ENCODE peak calls at places on chromosomes 2 and 18, in six cellular contexts. T, Y, K, J, A and F are unnamed samples.

GRCh38 chr2:134402385-134402784 is 148.5 kb downstream of the MGAT5 start:
- DNase-seq in T (no peak), Y (no peak), K (no peak), J (no peak), A (no peak), F (no peak)

GRCh38 chr2:63594622-63595021 is 5.9 kb downstream of the MDH1 start:
- DNase-seq in T (no peak), Y (no peak), K (no peak), J (no peak), A (no peak), F (no peak)

GRCh38 chr2:185291035-185291647 is 447.5 kb upstream of the FSIP2 start:
- DNase-seq in T (peak; percentile 66), Y (peak; percentile 71), K (peak; percentile 80), J (peak; percentile 6), A (no peak), F (no peak)

GRCh38 chr18:69840445-69840844 is 107.2 kb downstream of the CD226 start:
- DNase-seq in T (no peak), Y (no peak), K (no peak), J (no peak), A (no peak), F (no peak)

GRCh38 chr18:51153659-51154371 is 43.7 kb downstream of the MEX3C start:
- DNase-seq in T (no peak), Y (no peak), K (no peak), J (no peak), A (no peak), F (no peak)

GRCh38 chr18:31819106-31819924 is 58.6 kb upstream of the SLC25A52 start:
- DNase-seq in T (no peak), Y (no peak), K (no peak), J (peak; percentile 12), A (no peak), F (no peak)

GRCh38 chr2:6358985-6359384 is 506.7 kb downstream of the CMPK2 start:
- DNase-seq in T (no peak), Y (no peak), K (no peak), J (no peak), A (no peak), F (no peak)

GRCh38 chr2:212428685-212429480 is 109.7 kb downstream of the ERBB4 start:
- DNase-seq in T (no peak), Y (no peak), K (no peak), J (no peak), A (no peak), F (peak; percentile 50)

GRCh38 chr2:225074919-225075681 is 32.8 kb upstream of the DOCK10 start:
- DNase-seq in T (no peak), Y (no peak), K (no peak), J (no peak), A (no peak), F (no peak)

GRCh38 chr2:211114826-211115450 is 558.5 kb downstream of the CPS1 start:
- DNase-seq in T (no peak), Y (no peak), K (no peak), J (no peak), A (no peak), F (no peak)

GRCh38 chr2:64649626-64650025 is 4.1 kb downstream of the SERTAD2 start:
- DNase-seq in T (peak; percentile 67), Y (peak; percentile 45), K (peak; percentile 61), J (peak; percentile 84), A (no peak), F (no peak)

GRCh38 chr2:226758886-226759660 is 40.5 kb downstream of the IRS1 start:
- DNase-seq in T (no peak), Y (no peak), K (no peak), J (no peak), A (no peak), F (no peak)

GRCh38 chr2:163213699-163214098 is 375.1 kb upstream of the KCNH7 start:
- DNase-seq in T (no peak), Y (no peak), K (no peak), J (no peak), A (no peak), F (no peak)

GRCh38 chr2:169361706-169362345 is 508 bp downstream of the LRP2 start:
- DNase-seq in T (peak; percentile 75), Y (no peak), K (peak; percentile 17), J (no peak), A (no peak), F (peak; percentile 31)

GRCh38 chr2:239441724-239442123 is 40.9 kb upstream of the HDAC4 start:
- DNase-seq in T (no peak), Y (no peak), K (no peak), J (no peak), A (no peak), F (no peak)

GRCh38 chr18:48975817-48976649 is 25.3 kb upstream of the SMAD7 start:
- DNase-seq in T (peak; percentile 87), Y (peak; percentile 75), K (peak; percentile 77), J (peak; percentile 62), A (peak; percentile 48), F (no peak)

GRCh38 chr2:15354596-15355359 is 206.4 kb downstream of the NBAS start:
- DNase-seq in T (no peak), Y (no peak), K (no peak), J (no peak), A (no peak), F (no peak)

GRCh38 chr2:191358325-191359025 is 113.3 kb downstream of the MYO1B start:
- DNase-seq in T (no peak), Y (peak; percentile 37), K (peak; percentile 31), J (no peak), A (peak; percentile 46), F (no peak)

GRCh38 chr18:40048253-40048652 is 1906.8 kb upstream of the PIK3C3 start:
- DNase-seq in T (no peak), Y (no peak), K (no peak), J (no peak), A (no peak), F (no peak)

GRCh38 chr18:56740645-56741044 is 89.5 kb downstream of the WDR7 start:
- DNase-seq in T (no peak), Y (no peak), K (no peak), J (no peak), A (no peak), F (no peak)

GRCh38 chr2:238155051-238155760 is 3.6 kb upstream of the ERFE start:
- DNase-seq in T (no peak), Y (no peak), K (no peak), J (no peak), A (no peak), F (no peak)
- H3K27ac ChIP-seq in T (no peak overlapping the region), Y (peak overlapping the region; percentile 44), K (no peak overlapping the region), J (no peak overlapping the region), A (no peak overlapping the region), F (no peak overlapping the region)

DNA sequence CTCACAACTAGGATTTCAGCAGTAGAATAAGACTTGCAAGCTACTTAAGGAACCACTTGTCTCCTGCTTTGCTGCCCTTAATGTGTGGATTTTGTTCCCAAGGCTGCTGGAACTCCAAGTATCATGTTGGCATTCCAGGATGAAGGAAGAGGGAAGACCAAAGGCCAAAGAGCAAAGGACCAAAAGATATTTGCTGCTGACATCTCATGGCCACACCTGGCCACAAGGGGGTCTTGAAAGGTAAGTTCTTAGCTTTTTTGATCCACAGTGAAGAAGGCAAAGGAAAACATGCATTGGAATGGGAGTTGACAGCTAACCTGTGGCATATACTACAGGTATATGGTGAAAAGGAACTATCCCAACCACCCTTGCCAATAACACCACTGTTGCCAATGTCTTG is 3.9 kb upstream of the MATN3 start:
- DNase-seq in T (no peak), Y (no peak), K (no peak), J (no peak), A (no peak), F (no peak)
- TF ChIP-seq CTCF in T (no peak), Y (no peak), K (no peak), J (no peak), A (no peak), F (no peak)

GRCh38 chr2:41413813-41414485 is 633.9 kb upstream of the PKDCC start:
- DNase-seq in T (no peak), Y (no peak), K (no peak), J (no peak), A (no peak), F (no peak)

GRCh38 chr2:41414486-41415230 is 633.2 kb upstream of the PKDCC start:
- DNase-seq in T (no peak), Y (no peak), K (no peak), J (no peak), A (no peak), F (no peak)

GRCh38 chr2:41409328-41409727 is 638.5 kb upstream of the PKDCC start:
- DNase-seq in T (no peak), Y (no peak), K (no peak), J (no peak), A (no peak), F (no peak)

GRCh38 chr2:41405429-41405828 is 642.4 kb upstream of the PKDCC start:
- DNase-seq in T (no peak), Y (no peak), K (no peak), J (no peak), A (no peak), F (no peak)

GRCh38 chr2:41410011-41410410 is 637.8 kb upstream of the PKDCC start:
- DNase-seq in T (no peak), Y (no peak), K (no peak), J (no peak), A (no peak), F (no peak)
- H3K27ac ChIP-seq in T (no peak overlapping the region), Y (no peak overlapping the region), K (no peak overlapping the region), J (no peak overlapping the region), A (no peak overlapping the region), F (no peak overlapping the region)

GRCh38 chr2:67797801-67798535 is 264.8 kb downstream of the C1D start:
- DNase-seq in T (no peak), Y (no peak), K (peak; percentile 27), J (no peak), A (no peak), F (no peak)
- TF ChIP-seq CTCF in T (no peak), Y (no peak), K (no peak), J (no peak), A (no peak), F (no peak)

DNA sequence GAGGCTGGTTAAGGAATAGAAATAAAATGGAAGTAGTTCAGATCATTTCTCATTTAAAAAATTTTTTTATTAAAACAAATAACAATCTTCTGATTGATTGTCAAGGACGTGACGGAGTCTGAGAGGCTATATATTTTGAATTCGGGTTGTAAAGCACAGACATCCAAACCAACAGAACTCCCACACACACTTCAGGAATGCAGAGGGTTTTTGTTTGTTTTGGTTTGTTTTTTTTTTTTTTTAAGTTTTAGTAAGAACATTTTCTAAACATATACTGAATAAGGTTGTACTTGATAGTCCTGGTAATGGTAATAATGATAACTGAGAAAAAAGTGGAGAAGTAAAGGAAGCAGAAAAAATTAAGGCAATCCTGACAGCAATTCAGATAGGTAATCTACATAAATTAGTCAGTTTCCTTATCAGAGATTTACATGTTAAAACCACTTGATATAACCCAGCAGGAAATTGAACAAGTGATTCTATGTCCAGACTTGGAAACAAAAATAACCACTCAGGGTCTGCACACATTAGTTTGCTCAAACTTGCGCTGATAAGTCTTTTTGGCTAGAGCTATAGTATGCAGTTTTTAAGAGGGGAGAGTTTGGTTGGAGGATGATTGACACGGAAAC is 51.5 kb upstream of the CTAGE1 start:
- DNase-seq in T (no peak), Y (no peak), K (no peak), J (no peak), A (no peak), F (no peak)
- H3K27ac ChIP-seq in T (no peak overlapping the region), Y (no peak overlapping the region), K (peak overlapping the region; percentile 71), J (no peak overlapping the region), A (peak overlapping the region; percentile 96), F (no peak overlapping the region)

DNA sequence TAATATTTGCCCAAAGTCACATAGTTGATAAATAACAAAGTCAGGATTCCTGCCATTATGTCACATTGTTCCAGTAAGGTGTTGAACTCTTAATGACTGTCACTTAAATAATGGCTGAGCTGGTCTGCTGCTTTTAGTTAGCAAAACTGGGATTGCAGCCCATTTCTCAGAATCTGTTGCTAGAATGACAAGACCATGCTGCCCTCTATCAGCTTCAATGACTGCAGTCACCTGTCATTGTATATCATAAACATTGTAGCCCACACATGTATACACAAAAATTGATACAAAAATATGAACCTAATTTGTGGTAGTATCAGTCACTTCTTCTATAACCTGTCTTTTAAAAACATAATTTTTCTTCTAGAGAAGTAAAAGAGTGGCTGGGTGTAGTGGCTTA is 121.1 kb downstream of the FAM161A start:
- DNase-seq in T (no peak), Y (no peak), K (no peak), J (no peak), A (no peak), F (no peak)
- TF ChIP-seq CTCF in T (no peak), Y (no peak), K (no peak), J (no peak), A (no peak), F (no peak)